ENCODE peak calls at places on chromosomes 2 and 18, in ten cellular contexts. H, Y, B, U, C, I, J, O, P and Q are unnamed samples. For H3K4me1 and H3K27me3, the result is how much of the 10 kb centered on the place peaks cover.

GRCh38 chr18:76565238-76566173 is 70.5 kb upstream of the ZNF516 start:
- DNase-seq in H (peak), Y (peak), B (peak), U (peak), C (peak), I (peak), J (peak), O (peak), P (peak), Q (peak)

GRCh38 chr18:47719096-47719780 is 211.2 kb downstream of the SMAD2 start:
- DNase-seq in H (peak), Y (no peak), B (no peak), U (no peak), C (no peak), I (no peak), J (no peak), O (no peak), P (no peak), Q (no peak)

GRCh38 chr2:11569636-11570035 is 35.8 kb downstream of the GREB1 start:
- DNase-seq in H (no peak), Y (peak), B (no peak), U (peak), C (no peak), I (peak), J (no peak), O (no peak), P (no peak), Q (no peak)

GRCh38 chr2:148979164-148979918 is 59.2 kb upstream of the LYPD6B start:
- DNase-seq in H (no peak), Y (no peak), B (no peak), U (no peak), C (no peak), I (no peak), J (no peak), O (no peak), P (peak), Q (no peak)

GRCh38 chr18:3037423-3037915 is 24.5 kb upstream of the LPIN2 start:
- DNase-seq in H (no peak), Y (no peak), B (no peak), U (no peak), C (peak), I (no peak), J (no peak), O (peak), P (peak), Q (peak)

GRCh38 chr2:64625352-64626145 is 28.2 kb downstream of the SERTAD2 start:
- DNase-seq in H (peak), Y (no peak), B (peak), U (no peak), C (no peak), I (no peak), J (no peak), O (no peak), P (no peak), Q (no peak)

GRCh38 chr2:172226244-172227061 is 123.8 kb upstream of the DLX2 start:
- DNase-seq in H (no peak), Y (no peak), B (no peak), U (no peak), C (no peak), I (no peak), J (peak), O (no peak), P (no peak), Q (no peak)

GRCh38 chr2:70340921-70341765 is 39.3 kb upstream of the FAM136A start:
- DNase-seq in H (peak), Y (no peak), B (peak), U (no peak), C (peak), I (no peak), J (peak), O (peak), P (peak), Q (no peak)

GRCh38 chr2:145060876-145061275 is 541.0 kb upstream of the ZEB2 start:
- DNase-seq in H (no peak), Y (no peak), B (no peak), U (no peak), C (peak), I (no peak), J (no peak), O (no peak), P (peak), Q (no peak)

GRCh38 chr2:76447294-76447693 is 736.6 kb upstream of the GCFC2 start:
- DNase-seq in H (no peak), Y (no peak), B (no peak), U (no peak), C (no peak), I (no peak), J (no peak), O (no peak), P (no peak), Q (no peak)

GRCh38 chr2:121213386-121213785 is 71.6 kb downstream of the TFCP2L1 start:
- DNase-seq in H (no peak), Y (no peak), B (no peak), U (peak), C (no peak), I (peak), J (no peak), O (no peak), P (no peak), Q (no peak)

GRCh38 chr2:55133467-55134315 is 83.4 kb upstream of the RTN4 start:
- DNase-seq in H (peak), Y (peak), B (peak), U (no peak), C (peak), I (no peak), J (peak), O (peak), P (no peak), Q (peak)

GRCh38 chr2:227612546-227613271 is 1.9 kb downstream of the SCYGR3 start:
- DNase-seq in H (peak), Y (no peak), B (no peak), U (no peak), C (no peak), I (no peak), J (no peak), O (no peak), P (no peak), Q (no peak)

GRCh38 chr2:121241466-121241865 is 43.5 kb downstream of the TFCP2L1 start:
- DNase-seq in H (no peak), Y (no peak), B (no peak), U (no peak), C (no peak), I (peak), J (no peak), O (no peak), P (no peak), Q (no peak)

GRCh38 chr2:141331127-141331526 is 799.7 kb downstream of the LRP1B start:
- DNase-seq in H (no peak), Y (no peak), B (no peak), U (no peak), C (peak), I (no peak), J (no peak), O (peak), P (no peak), Q (no peak)

GRCh38 chr18:77647472-77647871 is 397.8 kb downstream of the GALR1 start:
- DNase-seq in H (no peak), Y (no peak), B (no peak), U (no peak), C (no peak), I (no peak), J (no peak), O (no peak), P (no peak), Q (no peak)

GRCh38 chr2:54559593-54560145 is 103.5 kb downstream of the SPTBN1 start:
- DNase-seq in H (peak), Y (peak), B (peak), U (no peak), C (peak), I (no peak), J (peak), O (peak), P (peak), Q (peak)

GRCh38 chr2:58923869-58924268 is 682.7 kb upstream of the FANCL start:
- DNase-seq in H (no peak), Y (no peak), B (no peak), U (no peak), C (peak), I (no peak), J (no peak), O (peak), P (no peak), Q (peak)

GRCh38 chr2:134791606-134792005 is 46.8 kb upstream of the ACMSD start:
- DNase-seq in H (no peak), Y (no peak), B (no peak), U (no peak), C (no peak), I (no peak), J (no peak), O (peak), P (no peak), Q (no peak)

GRCh38 chr2:205975082-205975949 is 110.7 kb downstream of the INO80D start:
- DNase-seq in H (no peak), Y (no peak), B (no peak), U (no peak), C (no peak), I (no peak), J (no peak), O (peak), P (no peak), Q (peak)

GRCh38 chr2:63734510-63734909 is 107.2 kb upstream of the UGP2 start:
- DNase-seq in H (no peak), Y (no peak), B (no peak), U (no peak), C (peak), I (no peak), J (no peak), O (no peak), P (no peak), Q (no peak)

DNA sequence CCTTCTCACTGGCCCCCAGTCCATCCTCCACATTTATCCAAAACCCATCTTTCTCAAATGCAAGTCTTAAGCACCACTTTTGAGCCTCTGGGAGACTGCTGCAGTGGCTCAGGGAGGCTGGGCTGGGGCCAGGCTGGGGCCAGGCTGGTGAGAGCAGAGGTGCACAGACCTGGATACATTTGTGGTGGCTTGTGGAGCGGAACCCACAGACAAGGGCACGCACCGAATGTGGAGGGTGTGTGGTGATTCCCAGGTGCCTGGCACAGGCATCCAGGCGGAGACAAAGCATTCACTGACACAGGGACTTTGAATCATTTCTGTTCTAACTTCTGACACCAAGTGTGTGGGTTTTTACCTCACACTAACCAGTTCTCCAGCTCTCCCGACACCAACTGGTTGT is 42.2 kb upstream of the MGAT4A start:
- DNase-seq in H (no peak), Y (no peak), B (no peak), U (no peak), C (no peak), I (peak), J (no peak), O (no peak), P (no peak), Q (no peak)
- H3K4me1 ChIP-seq in H (under half), Y (under half), B (under half), U (under half), C (under half), I (under half), J (under half), O (under half), P (under half), Q (under half)

GRCh38 chr2:60549250-60550150 is 4.0 kb downstream of the BCL11A start:
- DNase-seq in H (peak), Y (no peak), B (peak), U (peak), C (peak), I (peak), J (peak), O (peak), P (no peak), Q (no peak)
- H3K27me3 ChIP-seq in H (under half), Y (under half), B (under half), U (half or more), C (under half), I (half or more), J (under half), O (under half), P (half or more), Q (half or more)

GRCh38 chr2:42907835-42908234 is 115.5 kb upstream of the HAAO start:
- DNase-seq in H (no peak), Y (no peak), B (no peak), U (no peak), C (no peak), I (no peak), J (no peak), O (no peak), P (no peak), Q (no peak)
- H3K4me3 ChIP-seq in H (no peak), Y (no peak), B (no peak), U (no peak), C (no peak), I (no peak), J (no peak), O (no peak), P (no peak), Q (no peak)

DNA sequence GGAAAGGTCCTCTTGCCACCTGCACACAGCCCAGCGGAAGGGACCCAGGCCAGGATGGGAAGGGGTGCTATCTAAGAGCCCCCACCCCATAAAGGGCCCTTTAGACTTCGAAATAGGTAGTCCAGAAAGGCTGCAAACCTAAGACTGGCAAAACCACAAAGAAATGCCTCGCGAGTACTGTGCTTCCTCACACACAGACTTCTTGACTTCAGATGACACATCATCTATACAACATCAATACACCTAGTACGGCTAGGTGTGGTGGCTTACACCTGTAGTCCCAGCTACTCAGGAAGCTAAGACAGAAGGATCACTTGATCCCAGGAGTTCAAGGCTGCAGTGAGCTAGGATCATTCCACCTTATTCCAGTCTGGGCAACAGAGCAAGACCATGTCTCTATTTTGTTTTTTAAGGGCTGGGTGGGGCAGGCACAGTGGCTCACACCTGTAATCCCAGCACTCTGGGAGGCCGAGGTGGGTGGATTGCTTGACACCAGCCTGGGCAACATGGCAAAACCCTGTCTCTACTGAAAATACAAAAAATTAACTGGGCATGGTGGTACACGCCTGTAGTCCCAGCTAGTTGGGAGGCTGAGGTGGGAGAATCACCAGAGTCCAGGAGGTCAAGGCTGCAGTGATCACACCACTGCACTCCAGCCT is 125.8 kb downstream of the CABLES1 start:
- DNase-seq in H (no peak), Y (no peak), B (no peak), U (no peak), C (no peak), I (no peak), J (no peak), O (no peak), P (no peak), Q (no peak)
- H3K4me1 ChIP-seq in H (under half), Y (under half), B (under half), U (under half), C (under half), I (under half), J (under half), O (under half), P (under half), Q (under half)

GRCh38 chr2:9082158-9082557 is 78.7 kb upstream of the MBOAT2 start:
- DNase-seq in H (no peak), Y (no peak), B (no peak), U (no peak), C (no peak), I (no peak), J (no peak), O (no peak), P (no peak), Q (no peak)
- H3K27me3 ChIP-seq in H (under half), Y (under half), B (under half), U (under half), C (under half), I (under half), J (under half), O (under half), P (under half), Q (under half)

GRCh38 chr18:48928787-48929186 is 22.0 kb downstream of the SMAD7 start:
- DNase-seq in H (no peak), Y (no peak), B (peak), U (peak), C (peak), I (peak), J (peak), O (peak), P (no peak), Q (peak)
- H3K4me3 ChIP-seq in H (no peak), Y (no peak), B (no peak), U (no peak), C (peak), I (no peak), J (no peak), O (no peak), P (no peak), Q (no peak)

DNA sequence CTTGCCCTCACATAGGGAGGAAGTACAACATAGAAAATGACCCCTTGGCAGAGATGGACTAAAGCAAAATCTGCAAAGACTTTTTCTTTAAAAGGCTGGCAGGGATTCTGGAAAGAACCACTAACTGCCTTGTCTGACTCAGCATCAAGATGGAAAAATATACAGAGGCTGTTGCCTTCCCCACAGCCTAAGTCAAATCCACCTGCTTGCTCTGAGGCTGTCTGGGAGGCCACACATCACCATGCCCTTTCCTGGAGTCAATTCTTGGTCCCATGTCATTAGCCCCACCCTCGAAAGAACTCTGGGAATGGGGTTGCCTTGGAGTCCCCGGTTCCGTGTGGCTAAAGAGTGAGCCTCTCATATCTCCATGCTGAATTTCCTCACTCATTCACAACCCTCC is 39.5 kb downstream of the BMP10 start:
- DNase-seq in H (no peak), Y (no peak), B (no peak), U (no peak), C (peak), I (no peak), J (no peak), O (peak), P (no peak), Q (no peak)
- H3K4me1 ChIP-seq in H (under half), Y (under half), B (under half), U (half or more), C (under half), I (half or more), J (under half), O (under half), P (under half), Q (under half)